ENCODE peak calls at places on chromosomes 12 and 14, in four cellular contexts. B is lower lobe of right lung, R is dorsolateral prefrontal cortex, Z is BE2C. J is an unnamed sample.

GRCh38 chr12:130154276-130154675 is 8.0 kb upstream of the FZD10 start:
- DNase-seq in B (no peak), R (no peak), Z (no peak), J (no peak)

GRCh38 chr14:37668646-37669045 is 73.2 kb downstream of the TTC6 start:
- DNase-seq in B (no peak), R (no peak), Z (no peak), J (no peak)

GRCh38 chr14:38583471-38583870 is 327.6 kb upstream of the CLEC14A start:
- DNase-seq in B (no peak), R (no peak), Z (no peak), J (no peak)

GRCh38 chr14:104977008-104977680 is 1.0 kb downstream of the AHNAK2 start:
- DNase-seq in B (peak; percentile 47), R (no peak), Z (peak; percentile 14), J (no peak)

GRCh38 chr14:30519961-30520360 is 39.0 kb upstream of the G2E3 start:
- DNase-seq in B (no peak), R (no peak), Z (no peak), J (no peak)

GRCh38 chr12:105831372-105831771 is 307.4 kb downstream of the NUAK1 start:
- DNase-seq in B (no peak), R (no peak), Z (no peak), J (no peak)

GRCh38 chr14:73753887-73754880 is 40.0 kb upstream of the PNMA1 start:
- DNase-seq in B (no peak), R (peak; percentile 57), Z (no peak), J (no peak)

GRCh38 chr14:73741386-73741875 is 27.2 kb upstream of the PNMA1 start:
- DNase-seq in B (peak; percentile 84), R (no peak), Z (peak; percentile 74), J (peak; percentile 75)

GRCh38 chr14:55699131-55700057 is 119.4 kb downstream of the KTN1 start:
- DNase-seq in B (no peak), R (no peak), Z (peak; percentile 75), J (no peak)

GRCh38 chr12:65125975-65126374 is 4.9 kb upstream of the WIF1 start:
- DNase-seq in B (no peak), R (no peak), Z (no peak), J (no peak)

GRCh38 chr14:96016761-96017160 is 22.4 kb upstream of the C14orf132 start:
- DNase-seq in B (no peak), R (no peak), Z (peak; percentile 17), J (no peak)

GRCh38 chr14:69922198-69922597 is 43.0 kb downstream of the SMOC1 start:
- DNase-seq in B (no peak), R (no peak), Z (no peak), J (no peak)

GRCh38 chr14:61288228-61288627 is 7.1 kb upstream of the TMEM30B start:
- DNase-seq in B (no peak), R (no peak), Z (no peak), J (no peak)

GRCh38 chr14:23364604-23365352 is at the start of gene EFS:
- DNase-seq in B (no peak), R (no peak), Z (no peak), J (no peak)

GRCh38 chr12:47032644-47033043 is 46.8 kb upstream of the PCED1B start:
- DNase-seq in B (no peak), R (no peak), Z (no peak), J (no peak)

GRCh38 chr14:57833304-57833703 is 32.6 kb downstream of the SLC35F4 start:
- DNase-seq in B (no peak), R (no peak), Z (no peak), J (no peak)

GRCh38 chr12:96981053-96981452 is 74.0 kb downstream of the NEDD1 start:
- DNase-seq in B (no peak), R (peak; percentile 42), Z (no peak), J (no peak)

GRCh38 chr14:22829661-22830328 is at the start of gene MRPL52:
- DNase-seq in B (peak; percentile 94), R (peak; percentile 91), Z (peak; percentile 91), J (peak; percentile 93)

GRCh38 chr12:104521731-104522130 is 65.0 kb downstream of the CHST11 start:
- DNase-seq in B (no peak), R (no peak), Z (peak; percentile 48), J (no peak)

GRCh38 chr12:57864811-57865751 is 18.6 kb upstream of the CTDSP2 start:
- DNase-seq in B (peak; percentile 85), R (no peak), Z (no peak), J (peak; percentile 51)

GRCh38 chr12:66767454-66768002 is 88.7 kb upstream of the GRIP1 start:
- DNase-seq in B (no peak), R (no peak), Z (no peak), J (no peak)

GRCh38 chr12:118760623-118761022 is 220.7 kb upstream of the SRRM4 start:
- DNase-seq in B (no peak), R (no peak), Z (no peak), J (no peak)

GRCh38 chr14:55773984-55774581 is 194.1 kb downstream of the KTN1 start:
- DNase-seq in B (no peak), R (no peak), Z (no peak), J (no peak)

GRCh38 chr12:46390881-46391280 is 18.3 kb upstream of the SLC38A2 start:
- DNase-seq in B (no peak), R (no peak), Z (no peak), J (no peak)

GRCh38 chr14:90483551-90483950 is 86.7 kb downstream of the CALM1 start:
- DNase-seq in B (no peak), R (no peak), Z (no peak), J (peak; percentile 22)

GRCh38 chr12:52769946-52770345 is 7.2 kb downstream of the KRT76 start:
- DNase-seq in B (no peak), R (no peak), Z (no peak), J (no peak)

GRCh38 chr12:119659289-119659897 is 8.5 kb upstream of the PRKAB1 start:
- DNase-seq in B (no peak), R (no peak), Z (peak; percentile 39), J (no peak)

GRCh38 chr12:119669744-119670472 is 2.0 kb downstream of the PRKAB1 start:
- DNase-seq in B (peak; percentile 85), R (no peak), Z (no peak), J (no peak)

GRCh38 chr12:103884316-103884715 is 43.3 kb upstream of the NT5DC3 start:
- DNase-seq in B (no peak), R (no peak), Z (peak; percentile 16), J (peak; percentile 61)

GRCh38 chr14:67577909-67578749 is 21.9 kb downstream of the PIGH start:
- DNase-seq in B (peak; percentile 43), R (no peak), Z (no peak), J (no peak)

GRCh38 chr14:91649930-91650329 is 82.0 kb downstream of the CATSPERB start:
- DNase-seq in B (no peak), R (no peak), Z (peak; percentile 10), J (no peak)

GRCh38 chr12:98372340-98373018 is 142.9 kb upstream of the TMPO start:
- DNase-seq in B (no peak), R (no peak), Z (no peak), J (no peak)

GRCh38 chr12:127723236-127723635 is 543.7 kb upstream of the TMEM132C start:
- DNase-seq in B (no peak), R (peak; percentile 43), Z (no peak), J (no peak)

GRCh38 chr12:116121453-116121871 is 156.0 kb downstream of the MED13L start:
- DNase-seq in B (no peak), R (no peak), Z (no peak), J (no peak)

GRCh38 chr14:76305474-76305826 is 70.5 kb upstream of the ESRRB start:
- DNase-seq in B (no peak), R (no peak), Z (no peak), J (no peak)

GRCh38 chr12:2018401-2018800 is 14.1 kb upstream of the DCP1B start:
- DNase-seq in B (no peak), R (no peak), Z (no peak), J (no peak)

GRCh38 chr14:104968153-104968527 is 10.0 kb downstream of the AHNAK2 start:
- DNase-seq in B (peak; percentile 65), R (no peak), Z (peak; percentile 91), J (no peak)

GRCh38 chr12:79662046-79662811 is 28.5 kb downstream of the PAWR start:
- DNase-seq in B (no peak), R (no peak), Z (no peak), J (no peak)

GRCh38 chr14:25381498-25381897 is 331.6 kb upstream of the STXBP6 start:
- DNase-seq in B (no peak), R (no peak), Z (no peak), J (no peak)
- TF ChIP-seq CTCF in B (no peak), R (no peak), Z (peak; percentile 30), J (no peak)

GRCh38 chr14:50530358-50530757 is 2.0 kb downstream of the MAP4K5 start:
- DNase-seq in B (no peak), R (no peak), Z (no peak), J (no peak)
- H3K4me3 ChIP-seq in B (peak overlapping the region; percentile 86), R (peak overlapping the region; percentile 93), Z (peak overlapping the region; percentile 81), J (no peak overlapping the region)

GRCh38 chr12:14418526-14418925 is 53.0 kb downstream of the ATF7IP start:
- DNase-seq in B (no peak), R (no peak), Z (no peak), J (no peak)
- TF ChIP-seq CTCF in B (peak; percentile 26), R (peak; percentile 68), Z (peak; percentile 43), J (peak; percentile 81)

DNA sequence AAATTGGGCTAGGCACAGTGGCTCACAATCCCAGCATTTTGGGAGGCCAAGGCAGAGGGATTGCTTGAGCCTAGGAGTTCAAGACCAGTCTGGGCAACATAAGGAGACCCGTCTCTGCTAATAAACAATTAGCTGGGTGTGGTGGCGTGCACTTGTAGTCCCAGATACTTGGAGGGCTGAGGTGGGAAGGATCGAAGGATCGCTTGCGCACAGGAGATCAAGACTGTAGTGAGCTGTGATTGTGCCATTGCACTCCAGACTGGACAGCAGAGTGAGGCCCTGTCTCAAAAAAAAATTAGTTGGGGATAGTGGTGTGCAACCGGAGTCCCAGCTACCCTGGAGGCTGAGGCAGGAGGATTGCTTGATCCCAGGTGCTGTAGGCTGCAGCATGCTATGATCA is 38.7 kb upstream of the BCL7A start:
- DNase-seq in B (no peak), R (no peak), Z (no peak), J (no peak)
- H3K4me3 ChIP-seq in B (no peak overlapping the region), R (no peak overlapping the region), Z (no peak overlapping the region), J (no peak overlapping the region)

GRCh38 chr14:26328766-26329165 is 269.1 kb downstream of the NOVA1 start:
- DNase-seq in B (no peak), R (no peak), Z (no peak), J (no peak)
- TF ChIP-seq CTCF in B (no peak), R (no peak), Z (no peak), J (no peak)

GRCh38 chr12:14256555-14257169 is 108.8 kb upstream of the ATF7IP start:
- DNase-seq in B (peak; percentile 87), R (peak; percentile 70), Z (peak; percentile 78), J (peak; percentile 59)
- H3K4me3 ChIP-seq in B (peak overlapping the region; percentile 22), R (no peak overlapping the region), Z (no peak overlapping the region), J (peak overlapping the region; percentile 17)

GRCh38 chr12:42145552-42146215 is 1.0 kb upstream of the GXYLT1 start:
- DNase-seq in B (no peak), R (no peak), Z (no peak), J (no peak)
- TF ChIP-seq CTCF in B (no peak), R (no peak), Z (peak; percentile 9), J (no peak)

GRCh38 chr14:52033131-52033642 is 35.7 kb downstream of the NID2 start:
- DNase-seq in B (no peak), R (no peak), Z (no peak), J (no peak)
- H3K4me3 ChIP-seq in B (no peak overlapping the region), R (no peak overlapping the region), Z (no peak overlapping the region), J (no peak overlapping the region)